ENCODE peak calls at places on chromosomes 6 and 20, in five cellular contexts. Y is H54; A is activated CD4-positive, alpha-beta T cell treated with anti-CD3 and anti-CD28 coated beads, Interleukin-2, amount 10 ng/mL, durations not matched to agents 7 days and 5 days; U is nucleus accumbens; G is A172. T is an unnamed sample.

GRCh38 chr6:148021715-148022114 is 320.9 kb upstream of the SASH1 start:
- DNase-seq in Y (no peak), A (no peak), U (no peak), G (peak; percentile 28), T (no peak)

GRCh38 chr20:11018668-11019170 is 344.9 kb upstream of the JAG1 start:
- DNase-seq in Y (no peak), A (no peak), U (no peak), G (no peak), T (no peak)

GRCh38 chr20:967796-968742 is 34.0 kb downstream of the RSPO4 start:
- DNase-seq in Y (no peak), A (peak; percentile 26), U (no peak), G (peak; percentile 48), T (no peak)

GRCh38 chr6:107132330-107132954 is 17.1 kb upstream of the BEND3 start:
- DNase-seq in Y (no peak), A (peak; percentile 31), U (no peak), G (no peak), T (no peak)

GRCh38 chr6:14095444-14095843 is 22.1 kb upstream of the CD83 start:
- DNase-seq in Y (no peak), A (no peak), U (no peak), G (no peak), T (no peak)

GRCh38 chr6:125748534-125749111 is 809 bp upstream of the HEY2 start:
- DNase-seq in Y (no peak), A (peak; percentile 15), U (no peak), G (no peak), T (peak; percentile 10)

GRCh38 chr20:2387180-2387577 is 6.5 kb downstream of the TGM6 start:
- DNase-seq in Y (peak; percentile 43), A (peak; percentile 69), U (no peak), G (peak; percentile 60), T (peak; percentile 37)

GRCh38 chr6:12344949-12345693 is 55.0 kb downstream of the EDN1 start:
- DNase-seq in Y (no peak), A (no peak), U (no peak), G (no peak), T (no peak)

GRCh38 chr20:49762940-49763766 is 49.5 kb upstream of the B4GALT5 start:
- DNase-seq in Y (no peak), A (no peak), U (no peak), G (no peak), T (no peak)

GRCh38 chr20:1893721-1894470 is 1.3 kb upstream of the SIRPA start:
- DNase-seq in Y (no peak), A (no peak), U (no peak), G (no peak), T (no peak)

GRCh38 chr6:106751501-106752252 is 122.3 kb downstream of the QRSL1 start:
- DNase-seq in Y (peak; percentile 9), A (no peak), U (no peak), G (peak; percentile 55), T (peak; percentile 21)

GRCh38 chr6:118768904-118769325 is 117.5 kb upstream of the CEP85L start:
- DNase-seq in Y (no peak), A (peak; percentile 39), U (no peak), G (no peak), T (no peak)

GRCh38 chr6:156775717-156776116 is 1.5 kb upstream of the ARID1B start:
- DNase-seq in Y (peak; percentile 9), A (no peak), U (no peak), G (no peak), T (no peak)

GRCh38 chr6:29294499-29294914 is 7.0 kb upstream of the OR14J1 start:
- DNase-seq in Y (no peak), A (no peak), U (no peak), G (peak; percentile 3), T (no peak)

GRCh38 chr6:133854633-133855598 is 34.0 kb upstream of the TCF21 start:
- DNase-seq in Y (no peak), A (no peak), U (no peak), G (no peak), T (peak; percentile 46)

GRCh38 chr6:119865466-119866350 is 516.1 kb upstream of the MAN1A1 start:
- DNase-seq in Y (no peak), A (no peak), U (no peak), G (no peak), T (no peak)

GRCh38 chr20:32877507-32877906 is 18.8 kb downstream of the EFCAB8 start:
- DNase-seq in Y (no peak), A (no peak), U (no peak), G (peak; percentile 34), T (peak; percentile 46)

GRCh38 chr6:35081426-35081851 is 59.7 kb downstream of the TCP11 start:
- DNase-seq in Y (no peak), A (no peak), U (no peak), G (no peak), T (no peak)

GRCh38 chr20:32116079-32116521 is 6.6 kb downstream of the TM9SF4 start:
- DNase-seq in Y (no peak), A (no peak), U (no peak), G (no peak), T (no peak)

GRCh38 chr6:36852481-36853147 is 13.4 kb upstream of the CPNE5 start:
- DNase-seq in Y (peak; percentile 70), A (no peak), U (no peak), G (peak; percentile 79), T (peak; percentile 51)

GRCh38 chr6:20180935-20181334 is 31.3 kb downstream of the MBOAT1 start:
- DNase-seq in Y (no peak), A (no peak), U (no peak), G (peak; percentile 8), T (no peak)

GRCh38 chr6:106540907-106541306 is 88.4 kb downstream of the RTN4IP1 start:
- DNase-seq in Y (no peak), A (no peak), U (no peak), G (no peak), T (no peak)

GRCh38 chr6:160106010-160106409 is 15.6 kb upstream of the SLC22A1 start:
- DNase-seq in Y (no peak), A (no peak), U (no peak), G (no peak), T (no peak)

GRCh38 chr20:4592316-4593148 is 129.2 kb upstream of the PRND start:
- DNase-seq in Y (peak; percentile 59), A (peak; percentile 43), U (no peak), G (peak; percentile 29), T (peak; percentile 75)

GRCh38 chr6:27188885-27189418 is 58.5 kb upstream of the PRSS16 start:
- DNase-seq in Y (no peak), A (peak; percentile 72), U (no peak), G (peak; percentile 77), T (peak; percentile 46)

GRCh38 chr6:39335780-39336541 is 13.5 kb upstream of the KCNK16 start:
- DNase-seq in Y (peak; percentile 42), A (no peak), U (no peak), G (peak; percentile 16), T (peak; percentile 24)

GRCh38 chr20:57162253-57162652 is 104.2 kb downstream of the BMP7 start:
- DNase-seq in Y (no peak), A (no peak), U (no peak), G (no peak), T (no peak)

GRCh38 chr6:130183271-130184222 is 39.2 kb downstream of the SAMD3 start:
- DNase-seq in Y (no peak), A (peak; percentile 42), U (no peak), G (no peak), T (no peak)

GRCh38 chr20:47768016-47768953 is 17.0 kb downstream of the SULF2 start:
- DNase-seq in Y (no peak), A (no peak), U (no peak), G (no peak), T (no peak)

GRCh38 chr6:151285121-151285520 is 45.4 kb downstream of the AKAP12 start:
- DNase-seq in Y (no peak), A (no peak), U (no peak), G (no peak), T (no peak)

GRCh38 chr20:49712918-49713778 is 530 bp downstream of the B4GALT5 start:
- DNase-seq in Y (peak; percentile 36), A (peak; percentile 20), U (peak; percentile 43), G (no peak), T (peak; percentile 59)

GRCh38 chr6:6024220-6024619 is 17.5 kb upstream of the NRN1 start:
- DNase-seq in Y (no peak), A (no peak), U (no peak), G (no peak), T (no peak)

GRCh38 chr6:33744895-33745546 is 1.7 kb downstream of the IP6K3 start:
- DNase-seq in Y (no peak), A (no peak), U (no peak), G (peak; percentile 32), T (no peak)

GRCh38 chr6:130834482-130835251 is 7.5 kb downstream of the SMLR1 start:
- DNase-seq in Y (no peak), A (no peak), U (no peak), G (no peak), T (no peak)

GRCh38 chr6:31899215-31899614 is 1.7 kb upstream of the EHMT2 start:
- DNase-seq in Y (no peak), A (no peak), U (no peak), G (no peak), T (no peak)

GRCh38 chr6:138289739-138290138 is 71.4 kb upstream of the PBOV1 start:
- DNase-seq in Y (no peak), A (no peak), U (no peak), G (no peak), T (no peak)

GRCh38 chr6:147126618-147127022 is 77.6 kb upstream of the STXBP5 start:
- DNase-seq in Y (no peak), A (no peak), U (no peak), G (no peak), T (no peak)

GRCh38 chr20:45311589-45312211 is 3.6 kb upstream of the MATN4 start:
- DNase-seq in Y (peak; percentile 51), A (peak; percentile 64), U (no peak), G (no peak), T (peak; percentile 80)

GRCh38 chr6:38686270-38687042 is 16.5 kb downstream of the GLO1 start:
- DNase-seq in Y (no peak), A (no peak), U (no peak), G (no peak), T (no peak)

GRCh38 chr6:23611776-23612381 is 514.1 kb upstream of the NRSN1 start:
- DNase-seq in Y (no peak), A (no peak), U (no peak), G (no peak), T (no peak)